ENCODE peak calls at places on chromosomes 12 and 14, in nine cellular contexts. Y, T, E, K, Q, X, J, S and V are unnamed samples.

GRCh38 chr14:77615231-77616132 is 955 bp downstream of the SPTLC2 start:
- DNase-seq in Y (no peak), T (no peak), E (peak; percentile 75), K (peak; percentile 66), Q (peak; percentile 23), X (no peak), J (no peak), S (no peak), V (peak; percentile 64)

GRCh38 chr14:21098892-21099595 is 589 bp upstream of the ZNF219 start:
- DNase-seq in Y (no peak), T (no peak), E (no peak), K (no peak), Q (no peak), X (no peak), J (no peak), S (no peak), V (no peak)

GRCh38 chr12:121209629-121210572 is at the start of gene P2RX4:
- DNase-seq in Y (peak; percentile 88), T (peak; percentile 93), E (peak; percentile 93), K (peak; percentile 88), Q (peak; percentile 75), X (peak; percentile 54), J (peak; percentile 74), S (no peak), V (peak; percentile 68)

GRCh38 chr12:62292761-62293446 is 32.7 kb downstream of the USP15 start:
- DNase-seq in Y (no peak), T (no peak), E (no peak), K (no peak), Q (no peak), X (no peak), J (peak; percentile 23), S (peak; percentile 39), V (no peak)

GRCh38 chr12:106006940-106007339 is 131.8 kb downstream of the NUAK1 start:
- DNase-seq in Y (no peak), T (no peak), E (no peak), K (no peak), Q (no peak), X (no peak), J (no peak), S (no peak), V (no peak)

GRCh38 chr12:2853626-2854025 is 3.2 kb downstream of the TEX52 start:
- DNase-seq in Y (peak; percentile 92), T (peak; percentile 88), E (peak; percentile 92), K (peak; percentile 83), Q (peak; percentile 35), X (peak; percentile 20), J (peak; percentile 87), S (peak; percentile 88), V (peak; percentile 35)

GRCh38 chr12:71160585-71160984 is 2.8 kb upstream of the TSPAN8 start:
- DNase-seq in Y (no peak), T (no peak), E (no peak), K (no peak), Q (no peak), X (no peak), J (peak; percentile 30), S (no peak), V (peak; percentile 5)

GRCh38 chr14:104678901-104679705 is 10.3 kb upstream of the INF2 start:
- DNase-seq in Y (no peak), T (peak; percentile 53), E (no peak), K (no peak), Q (no peak), X (no peak), J (no peak), S (no peak), V (no peak)

GRCh38 chr12:13251496-13251895 is 55.0 kb downstream of the EMP1 start:
- DNase-seq in Y (no peak), T (no peak), E (no peak), K (no peak), Q (no peak), X (no peak), J (no peak), S (no peak), V (no peak)

GRCh38 chr12:27733052-27733656 is 22.5 kb downstream of the MRPS35 start:
- DNase-seq in Y (peak; percentile 18), T (no peak), E (peak; percentile 66), K (peak; percentile 29), Q (peak; percentile 34), X (peak; percentile 16), J (peak; percentile 57), S (no peak), V (peak; percentile 9)

GRCh38 chr12:120402217-120402616 is 33.3 kb upstream of the MSI1 start:
- DNase-seq in Y (peak; percentile 62), T (no peak), E (no peak), K (no peak), Q (no peak), X (no peak), J (no peak), S (no peak), V (no peak)

GRCh38 chr14:94850332-94851211 is 80.7 kb upstream of the GSC start:
- DNase-seq in Y (no peak), T (no peak), E (no peak), K (no peak), Q (no peak), X (no peak), J (no peak), S (peak; percentile 22), V (no peak)

GRCh38 chr12:11907625-11908024 is 163.1 kb upstream of the BCL2L14 start:
- DNase-seq in Y (no peak), T (no peak), E (no peak), K (no peak), Q (no peak), X (no peak), J (no peak), S (no peak), V (no peak)

GRCh38 chr12:16603265-16603915 is 2.6 kb downstream of the LMO3 start:
- DNase-seq in Y (no peak), T (no peak), E (no peak), K (no peak), Q (peak; percentile 75), X (no peak), J (no peak), S (no peak), V (no peak)

GRCh38 chr12:130803707-130804106 is 35.3 kb downstream of the STX2 start:
- DNase-seq in Y (no peak), T (no peak), E (peak; percentile 13), K (no peak), Q (no peak), X (no peak), J (peak; percentile 10), S (no peak), V (no peak)

GRCh38 chr14:27186048-27186447 is 588.2 kb upstream of the NOVA1 start:
- DNase-seq in Y (no peak), T (no peak), E (no peak), K (no peak), Q (no peak), X (no peak), J (no peak), S (no peak), V (no peak)

GRCh38 chr14:66496188-66496807 is 10.1 kb downstream of the CCDC196 start:
- DNase-seq in Y (no peak), T (no peak), E (peak; percentile 9), K (no peak), Q (no peak), X (no peak), J (no peak), S (no peak), V (peak; percentile 9)

GRCh38 chr14:59511916-59512530 is 27.7 kb downstream of the JKAMP start:
- DNase-seq in Y (peak; percentile 44), T (no peak), E (peak; percentile 7), K (peak; percentile 17), Q (peak; percentile 52), X (no peak), J (peak; percentile 15), S (no peak), V (no peak)

GRCh38 chr12:122403831-122404230 is 18.6 kb downstream of the CLIP1 start:
- DNase-seq in Y (no peak), T (no peak), E (no peak), K (no peak), Q (no peak), X (no peak), J (no peak), S (no peak), V (no peak)

GRCh38 chr14:51079489-51079888 is 15.4 kb downstream of the TRIM9 start:
- DNase-seq in Y (no peak), T (no peak), E (no peak), K (no peak), Q (peak; percentile 14), X (no peak), J (no peak), S (no peak), V (peak; percentile 85)

GRCh38 chr12:27966870-27967269 is 5.7 kb downstream of the PTHLH start:
- DNase-seq in Y (no peak), T (no peak), E (peak; percentile 96), K (peak; percentile 93), Q (no peak), X (peak; percentile 99), J (peak; percentile 95), S (no peak), V (peak; percentile 96)

GRCh38 chr12:70249903-70250302 is 6.7 kb downstream of the CNOT2 start:
- DNase-seq in Y (no peak), T (no peak), E (no peak), K (no peak), Q (no peak), X (no peak), J (no peak), S (no peak), V (no peak)